ENCODE peak calls at places on chromosomes 12 and 14, in six cellular contexts. One of them, this sample, is unnamed.

GRCh38 chr14:87628129-87628528 is 364.9 kb downstream of the GALC start:
- DNase-seq in AG04450: peak; percentile 10
- DNase-seq in adrenal gland: no peak
- DNase-seq in adipocyte: no peak
- DNase-seq in right cardiac atrium: no peak
- DNase-seq in cardiac muscle cell: peak; percentile 27
- DNase-seq in this sample: no peak

GRCh38 chr12:112283541-112283940 is 98.7 kb downstream of the HECTD4 start:
- DNase-seq in AG04450: no peak
- DNase-seq in cardiac muscle cell: no peak
- DNase-seq in right cardiac atrium: no peak
- DNase-seq in adipocyte: peak; percentile 4
- DNase-seq in adrenal gland: no peak
- DNase-seq in this sample: no peak

GRCh38 chr14:89024691-89025090 is 200.2 kb downstream of the TTC8 start:
- DNase-seq in adipocyte: no peak
- DNase-seq in AG04450: no peak
- DNase-seq in cardiac muscle cell: no peak
- DNase-seq in right cardiac atrium: no peak
- DNase-seq in adrenal gland: no peak
- DNase-seq in this sample: no peak

GRCh38 chr12:113242018-113242418 is 20.8 kb downstream of the TPCN1 start:
- DNase-seq in adrenal gland: peak; percentile 33
- DNase-seq in adipocyte: no peak
- DNase-seq in AG04450: no peak
- DNase-seq in right cardiac atrium: peak; percentile 46
- DNase-seq in cardiac muscle cell: no peak
- DNase-seq in this sample: peak; percentile 33

GRCh38 chr14:53109028-53109687 is 44.0 kb downstream of the DDHD1 start:
- DNase-seq in adipocyte: no peak
- DNase-seq in adrenal gland: no peak
- DNase-seq in cardiac muscle cell: no peak
- DNase-seq in right cardiac atrium: peak; percentile 45
- DNase-seq in AG04450: no peak
- DNase-seq in this sample: peak; percentile 35

GRCh38 chr14:47150267-47150666 is 498.7 kb upstream of the RPL10L start:
- DNase-seq in AG04450: no peak
- DNase-seq in cardiac muscle cell: no peak
- DNase-seq in right cardiac atrium: no peak
- DNase-seq in adipocyte: no peak
- DNase-seq in adrenal gland: no peak
- DNase-seq in this sample: no peak

GRCh38 chr14:92646952-92647461 is 101.4 kb downstream of the LGMN start:
- DNase-seq in adipocyte: peak; percentile 78
- DNase-seq in cardiac muscle cell: peak; percentile 96
- DNase-seq in adrenal gland: no peak
- DNase-seq in right cardiac atrium: no peak
- DNase-seq in AG04450: peak; percentile 84
- DNase-seq in this sample: peak; percentile 46

GRCh38 chr12:79183946-79184345 is 319.4 kb downstream of the SYT1 start:
- DNase-seq in cardiac muscle cell: no peak
- DNase-seq in right cardiac atrium: no peak
- DNase-seq in adrenal gland: no peak
- DNase-seq in adipocyte: no peak
- DNase-seq in AG04450: no peak
- DNase-seq in this sample: no peak

GRCh38 chr14:79842270-79842669 is 369.0 kb downstream of the DIO2 start:
- DNase-seq in right cardiac atrium: peak; percentile 79
- DNase-seq in AG04450: peak; percentile 15
- DNase-seq in cardiac muscle cell: peak; percentile 69
- DNase-seq in adipocyte: peak; percentile 6
- DNase-seq in adrenal gland: peak; percentile 34
- DNase-seq in this sample: no peak

GRCh38 chr12:11653215-11653753 is 3.8 kb downstream of the ETV6 start:
- DNase-seq in adipocyte: peak; percentile 17
- DNase-seq in adrenal gland: no peak
- DNase-seq in cardiac muscle cell: peak; percentile 54
- DNase-seq in right cardiac atrium: no peak
- DNase-seq in AG04450: no peak
- DNase-seq in this sample: peak; percentile 17

GRCh38 chr14:87869619-87870583 is 123.1 kb downstream of the GALC start:
- DNase-seq in right cardiac atrium: no peak
- DNase-seq in AG04450: peak; percentile 24
- DNase-seq in cardiac muscle cell: peak; percentile 34
- DNase-seq in adipocyte: no peak
- DNase-seq in adrenal gland: no peak
- DNase-seq in this sample: no peak

GRCh38 chr12:53994268-53994690 is 5.7 kb upstream of the HOXC9 start:
- DNase-seq in AG04450: no peak
- DNase-seq in adipocyte: no peak
- DNase-seq in cardiac muscle cell: no peak
- DNase-seq in right cardiac atrium: no peak
- DNase-seq in adrenal gland: no peak
- DNase-seq in this sample: no peak
- H3K27me3 ChIP-seq in AG04450: peaks cover 97% of the 10 kb centered on the region
- H3K27me3 ChIP-seq in adipocyte: no peaks in the 10 kb centered on the region
- H3K27me3 ChIP-seq in cardiac muscle cell: peaks cover 100% of the 10 kb centered on the region
- H3K27me3 ChIP-seq in right cardiac atrium: peaks cover 5% of the 10 kb centered on the region
- H3K27me3 ChIP-seq in adrenal gland: peaks cover 69% of the 10 kb centered on the region
- H3K27me3 ChIP-seq in this sample: peaks cover 100% of the 10 kb centered on the region

GRCh38 chr12:96502477-96502876 is 13.1 kb downstream of the CFAP54 start:
- DNase-seq in right cardiac atrium: no peak
- DNase-seq in adipocyte: no peak
- DNase-seq in AG04450: no peak
- DNase-seq in adrenal gland: no peak
- DNase-seq in cardiac muscle cell: no peak
- DNase-seq in this sample: peak; percentile 27

GRCh38 chr12:96502949-96503532 is 13.7 kb downstream of the CFAP54 start:
- DNase-seq in cardiac muscle cell: no peak
- DNase-seq in right cardiac atrium: no peak
- DNase-seq in adrenal gland: no peak
- DNase-seq in AG04450: no peak
- DNase-seq in adipocyte: no peak
- DNase-seq in this sample: no peak

GRCh38 chr12:96501139-96501741 is 11.9 kb downstream of the CFAP54 start:
- DNase-seq in cardiac muscle cell: peak; percentile 84
- DNase-seq in adrenal gland: peak; percentile 28
- DNase-seq in right cardiac atrium: peak; percentile 65
- DNase-seq in adipocyte: peak; percentile 38
- DNase-seq in AG04450: no peak
- DNase-seq in this sample: peak; percentile 56

GRCh38 chr12:96500686-96501085 is 11.3 kb downstream of the CFAP54 start:
- DNase-seq in adrenal gland: no peak
- DNase-seq in cardiac muscle cell: peak; percentile 55
- DNase-seq in adipocyte: peak; percentile 17
- DNase-seq in AG04450: no peak
- DNase-seq in right cardiac atrium: no peak
- DNase-seq in this sample: no peak

GRCh38 chr12:96501908-96502307 is 12.5 kb downstream of the CFAP54 start:
- DNase-seq in AG04450: no peak
- DNase-seq in adipocyte: no peak
- DNase-seq in cardiac muscle cell: no peak
- DNase-seq in adrenal gland: no peak
- DNase-seq in right cardiac atrium: no peak
- DNase-seq in this sample: no peak
- H3K27me3 ChIP-seq in AG04450: no peaks in the 10 kb centered on the region
- H3K27me3 ChIP-seq in adipocyte: no peaks in the 10 kb centered on the region
- H3K27me3 ChIP-seq in cardiac muscle cell: no peaks in the 10 kb centered on the region
- H3K27me3 ChIP-seq in adrenal gland: no peaks in the 10 kb centered on the region
- H3K27me3 ChIP-seq in right cardiac atrium: no peaks in the 10 kb centered on the region
- H3K27me3 ChIP-seq in this sample: no peaks in the 10 kb centered on the region

GRCh38 chr14:65926935-65927700 is 514.6 kb downstream of the FUT8 start:
- DNase-seq in right cardiac atrium: no peak
- DNase-seq in AG04450: no peak
- DNase-seq in cardiac muscle cell: no peak
- DNase-seq in adrenal gland: no peak
- DNase-seq in adipocyte: no peak
- DNase-seq in this sample: no peak
- H3K27me3 ChIP-seq in right cardiac atrium: no peaks in the 10 kb centered on the region
- H3K27me3 ChIP-seq in AG04450: no peaks in the 10 kb centered on the region
- H3K27me3 ChIP-seq in cardiac muscle cell: no peaks in the 10 kb centered on the region
- H3K27me3 ChIP-seq in adrenal gland: no peaks in the 10 kb centered on the region
- H3K27me3 ChIP-seq in adipocyte: peaks cover 40% of the 10 kb centered on the region
- H3K27me3 ChIP-seq in this sample: peaks cover 9% of the 10 kb centered on the region

DNA sequence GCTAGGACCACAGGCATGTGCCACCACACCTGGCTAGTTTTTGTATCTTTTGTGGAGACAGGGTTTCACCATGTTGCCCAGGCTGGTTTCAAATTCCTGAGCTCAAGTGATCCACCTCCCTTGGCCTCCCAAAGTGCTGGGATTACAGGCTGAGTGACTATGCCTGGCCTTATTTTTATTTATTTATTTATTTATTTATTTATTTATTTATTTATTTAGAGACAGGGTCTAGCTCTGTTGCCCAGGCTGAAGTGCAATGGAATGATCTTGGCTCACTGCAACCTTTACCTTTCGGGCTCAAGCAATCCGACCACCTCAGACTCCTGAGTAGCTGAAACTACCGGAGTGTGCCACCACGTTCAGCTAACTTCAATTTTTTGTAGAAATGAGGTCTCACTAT is 117.0 kb upstream of the MAX start:
- DNase-seq in adipocyte: no peak
- DNase-seq in AG04450: no peak
- DNase-seq in adrenal gland: no peak
- DNase-seq in right cardiac atrium: no peak
- DNase-seq in cardiac muscle cell: no peak
- DNase-seq in this sample: no peak
- H3K27me3 ChIP-seq in adipocyte: no peaks in the 10 kb centered on the region
- H3K27me3 ChIP-seq in AG04450: no peaks in the 10 kb centered on the region
- H3K27me3 ChIP-seq in adrenal gland: no peaks in the 10 kb centered on the region
- H3K27me3 ChIP-seq in right cardiac atrium: no peaks in the 10 kb centered on the region
- H3K27me3 ChIP-seq in cardiac muscle cell: no peaks in the 10 kb centered on the region
- H3K27me3 ChIP-seq in this sample: no peaks in the 10 kb centered on the region

GRCh38 chr12:53986686-53987180 is 1.8 kb downstream of the HOXC10 start:
- DNase-seq in adipocyte: no peak
- DNase-seq in right cardiac atrium: no peak
- DNase-seq in AG04450: no peak
- DNase-seq in cardiac muscle cell: no peak
- DNase-seq in adrenal gland: no peak
- DNase-seq in this sample: no peak
- H3K27me3 ChIP-seq in adipocyte: no peaks in the 10 kb centered on the region
- H3K27me3 ChIP-seq in right cardiac atrium: no peaks in the 10 kb centered on the region
- H3K27me3 ChIP-seq in AG04450: peaks cover 94% of the 10 kb centered on the region
- H3K27me3 ChIP-seq in cardiac muscle cell: peaks cover 100% of the 10 kb centered on the region
- H3K27me3 ChIP-seq in adrenal gland: peaks cover 87% of the 10 kb centered on the region
- H3K27me3 ChIP-seq in this sample: peaks cover 100% of the 10 kb centered on the region

GRCh38 chr12:2294651-2295475 is 242.1 kb downstream of the CACNA1C start:
- DNase-seq in cardiac muscle cell: peak; percentile 91
- DNase-seq in AG04450: no peak
- DNase-seq in adipocyte: peak; percentile 72
- DNase-seq in adrenal gland: no peak
- DNase-seq in right cardiac atrium: no peak
- DNase-seq in this sample: peak; percentile 25
- H3K27me3 ChIP-seq in cardiac muscle cell: no peaks in the 10 kb centered on the region
- H3K27me3 ChIP-seq in AG04450: no peaks in the 10 kb centered on the region
- H3K27me3 ChIP-seq in adipocyte: no peaks in the 10 kb centered on the region
- H3K27me3 ChIP-seq in adrenal gland: no peaks in the 10 kb centered on the region
- H3K27me3 ChIP-seq in right cardiac atrium: no peaks in the 10 kb centered on the region
- H3K27me3 ChIP-seq in this sample: no peaks in the 10 kb centered on the region